ENCODE peak calls at places on chromosome 6, in ten cellular contexts. Z is psoas muscle, A is testis, U is aorta, N is upper lobe of right lung, E is GM23248, K is transverse colon, D is PC-3, M is body of pancreas, H is adrenal gland. Q is an unnamed sample.

GRCh38 chr6:46994933-46995332 is 47.2 kb downstream of the ADGRF1 start:
- DNase-seq in Z (no peak), A (no peak), U (no peak), N (no peak), E (no peak), K (no peak), D (no peak), M (no peak), H (no peak), Q (no peak)

GRCh38 chr6:47440722-47441121 is 36.9 kb upstream of the CD2AP start:
- DNase-seq in Z (no peak), A (no peak), U (no peak), N (no peak), E (no peak), K (no peak), D (no peak), M (no peak), H (no peak), Q (no peak)

GRCh38 chr6:107630341-107630995 is 140.6 kb downstream of the SOBP start:
- DNase-seq in Z (no peak), A (no peak), U (no peak), N (no peak), E (no peak), K (no peak), D (no peak), M (no peak), H (no peak), Q (no peak)

GRCh38 chr6:168017629-168018028 is 20.2 kb downstream of the KIF25 start:
- DNase-seq in Z (no peak), A (no peak), U (no peak), N (no peak), E (no peak), K (no peak), D (no peak), M (no peak), H (no peak), Q (no peak)

GRCh38 chr6:149170564-149171452 is 146.7 kb upstream of the TAB2 start:
- DNase-seq in Z (no peak), A (no peak), U (no peak), N (no peak), E (no peak), K (peak; percentile 13), D (no peak), M (no peak), H (no peak), Q (no peak)

GRCh38 chr6:15246217-15247211 is 645 bp downstream of the JARID2 start:
- DNase-seq in Z (no peak), A (no peak), U (no peak), N (peak; percentile 16), E (peak; percentile 53), K (no peak), D (no peak), M (no peak), H (no peak), Q (peak; percentile 47)

GRCh38 chr6:109015185-109015584 is 79.5 kb downstream of the SESN1 start:
- DNase-seq in Z (no peak), A (no peak), U (no peak), N (no peak), E (no peak), K (no peak), D (no peak), M (no peak), H (no peak), Q (peak; percentile 22)

GRCh38 chr6:128519132-128519930 is 1.1 kb downstream of the PTPRK start:
- DNase-seq in Z (peak; percentile 66), A (peak; percentile 43), U (peak; percentile 80), N (peak; percentile 78), E (peak; percentile 73), K (peak; percentile 50), D (peak; percentile 57), M (peak; percentile 65), H (peak; percentile 49), Q (peak; percentile 65)

GRCh38 chr6:77447254-77447653 is 16.0 kb downstream of the HTR1B start:
- DNase-seq in Z (no peak), A (no peak), U (no peak), N (no peak), E (peak; percentile 58), K (no peak), D (no peak), M (no peak), H (no peak), Q (no peak)

GRCh38 chr6:163652328-163652727 is 237.8 kb downstream of the QKI start:
- DNase-seq in Z (no peak), A (no peak), U (no peak), N (no peak), E (no peak), K (no peak), D (no peak), M (no peak), H (no peak), Q (no peak)

GRCh38 chr6:70474751-70475150 is 61.4 kb downstream of the FAM135A start:
- DNase-seq in Z (no peak), A (no peak), U (no peak), N (no peak), E (no peak), K (no peak), D (no peak), M (no peak), H (no peak), Q (no peak)

GRCh38 chr6:36863670-36864540 is 10.7 kb downstream of the PPIL1 start:
- DNase-seq in Z (no peak), A (no peak), U (no peak), N (no peak), E (no peak), K (no peak), D (no peak), M (no peak), H (no peak), Q (no peak)

GRCh38 chr6:36865835-36866234 is 8.8 kb downstream of the PPIL1 start:
- DNase-seq in Z (no peak), A (no peak), U (no peak), N (no peak), E (no peak), K (no peak), D (no peak), M (no peak), H (no peak), Q (no peak)

GRCh38 chr6:36860126-36860525 is 14.5 kb downstream of the PPIL1 start:
- DNase-seq in Z (no peak), A (no peak), U (no peak), N (no peak), E (no peak), K (no peak), D (no peak), M (no peak), H (no peak), Q (no peak)

GRCh38 chr6:36862164-36862847 is 12.3 kb downstream of the PPIL1 start:
- DNase-seq in Z (no peak), A (peak; percentile 76), U (no peak), N (no peak), E (no peak), K (no peak), D (no peak), M (no peak), H (no peak), Q (no peak)

GRCh38 chr6:36862848-36863382 is 11.7 kb downstream of the PPIL1 start:
- DNase-seq in Z (no peak), A (no peak), U (no peak), N (no peak), E (no peak), K (no peak), D (no peak), M (no peak), H (no peak), Q (no peak)
- H3K27ac ChIP-seq in Z (no peak overlapping the region), A (peak overlapping the region; percentile 23), U (no peak overlapping the region), N (no peak overlapping the region), E (no peak overlapping the region), K (no peak overlapping the region), D (no peak overlapping the region), M (no peak overlapping the region), H (no peak overlapping the region), Q (no peak overlapping the region)

GRCh38 chr6:1618305-1619105 is 8.8 kb downstream of the FOXC1 start:
- DNase-seq in Z (peak; percentile 23), A (no peak), U (no peak), N (no peak), E (no peak), K (no peak), D (no peak), M (no peak), H (no peak), Q (no peak)
- H3K4me3 ChIP-seq in Z (no peak overlapping the region), A (peak overlapping the region; percentile 52), U (peak overlapping the region; percentile 61), N (no peak overlapping the region), E (no peak overlapping the region), K (no peak overlapping the region), D (no peak overlapping the region), M (no peak overlapping the region), H (no peak overlapping the region), Q (no peak overlapping the region)

DNA sequence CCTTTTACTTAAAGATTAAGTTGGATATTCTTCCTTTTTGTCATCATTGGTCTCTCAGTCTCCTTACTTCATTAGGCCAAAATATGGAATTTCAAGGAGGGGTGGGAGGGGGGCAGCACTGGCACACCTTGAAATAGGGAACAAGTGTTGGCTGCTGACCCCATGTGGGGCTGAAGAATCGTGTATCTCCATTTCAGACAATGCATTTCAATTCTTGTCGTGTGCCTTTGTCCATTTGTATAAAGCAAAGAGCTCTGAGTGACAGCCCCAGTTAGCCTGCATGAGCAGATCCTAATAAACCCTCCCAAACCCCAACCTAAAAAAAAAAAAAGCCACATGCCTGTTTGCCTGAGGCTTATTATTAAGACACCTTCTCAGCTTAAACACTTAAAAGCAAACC is 1.0 kb upstream of the TFAP2D start:
- DNase-seq in Z (no peak), A (no peak), U (no peak), N (no peak), E (no peak), K (no peak), D (no peak), M (no peak), H (no peak), Q (no peak)
- H3K27me3 ChIP-seq in Z (peaks cover 76% of the 10 kb centered on the region), A (no peaks in the 10 kb centered on the region), U (no peaks in the 10 kb centered on the region), N (peaks cover 76% of the 10 kb centered on the region), E (peaks cover 28% of the 10 kb centered on the region), K (peaks cover 96% of the 10 kb centered on the region), D (peaks cover 98% of the 10 kb centered on the region), M (no peaks in the 10 kb centered on the region), H (peaks cover 40% of the 10 kb centered on the region), Q (peaks cover 69% of the 10 kb centered on the region)

GRCh38 chr6:75611011-75611701 is 9.5 kb downstream of the SENP6 start:
- DNase-seq in Z (no peak), A (no peak), U (no peak), N (no peak), E (peak; percentile 39), K (no peak), D (no peak), M (no peak), H (no peak), Q (no peak)

GRCh38 chr6:75611702-75612375 is 10.2 kb downstream of the SENP6 start:
- DNase-seq in Z (no peak), A (no peak), U (no peak), N (no peak), E (peak; percentile 75), K (no peak), D (no peak), M (no peak), H (no peak), Q (no peak)

GRCh38 chr6:75609639-75610590 is 8.2 kb downstream of the SENP6 start:
- DNase-seq in Z (no peak), A (no peak), U (no peak), N (no peak), E (peak; percentile 34), K (no peak), D (no peak), M (no peak), H (no peak), Q (peak; percentile 25)

GRCh38 chr6:75608304-75608703 is 6.6 kb downstream of the SENP6 start:
- DNase-seq in Z (no peak), A (no peak), U (no peak), N (no peak), E (no peak), K (no peak), D (no peak), M (no peak), H (no peak), Q (no peak)

GRCh38 chr6:75608955-75609533 is 7.4 kb downstream of the SENP6 start:
- DNase-seq in Z (no peak), A (no peak), U (no peak), N (no peak), E (no peak), K (no peak), D (no peak), M (no peak), H (no peak), Q (no peak)
- H3K27ac ChIP-seq in Z (peak overlapping the region; percentile 33), A (no peak overlapping the region), U (no peak overlapping the region), N (no peak overlapping the region), E (peak overlapping the region; percentile 35), K (no peak overlapping the region), D (no peak overlapping the region), M (no peak overlapping the region), H (peak overlapping the region; percentile 2), Q (no peak overlapping the region)